ENCODE peak calls at places on chromosomes 5 and 9, in seven cellular contexts. S is CD8-positive, alpha-beta T cell; W is epithelial cell of esophagus; O is kidney epithelial cell; F is A549; E is cardiac muscle cell; Y is fibroblast of pulmonary artery. B is an unnamed sample.
A peak's percentile ranks its signal among the peaks of the same experiment; 100 is the strongest.

GRCh38 chr5:50606179-50606578 is 60.3 kb upstream of the PARP8 start:
- DNase-seq in W (peak; percentile 47), O (peak; percentile 7), Y (no peak), E (no peak), S (no peak), F (no peak), B (no peak)

GRCh38 chr5:139950436-139950835 is 92.7 kb downstream of the NRG2 start:
- DNase-seq in F (no peak), E (no peak), S (no peak), O (no peak), W (no peak), Y (no peak), B (no peak)

GRCh38 chr9:38142201-38142600 is 73.2 kb upstream of the SHB start:
- DNase-seq in S (no peak), O (no peak), E (no peak), F (peak; percentile 22), Y (no peak), W (peak; percentile 22), B (no peak)

GRCh38 chr9:12693141-12693540 is at the start of gene TYRP1:
- DNase-seq in S (no peak), W (no peak), Y (no peak), E (no peak), F (no peak), O (no peak), B (no peak)

GRCh38 chr5:148991606-148992005 is 71.3 kb downstream of the SH3TC2 start:
- DNase-seq in Y (no peak), O (no peak), E (no peak), W (peak; percentile 95), S (no peak), F (no peak), B (no peak)

GRCh38 chr9:129175825-129176633 is 2.0 kb downstream of the IER5L start:
- DNase-seq in F (peak; percentile 95), O (peak; percentile 62), E (peak; percentile 96), Y (peak; percentile 95), S (peak; percentile 24), W (peak; percentile 92), B (peak; percentile 69)

GRCh38 chr9:126033956-126034355 is 286.8 kb downstream of the PBX3 start:
- DNase-seq in W (no peak), F (no peak), S (no peak), Y (no peak), E (no peak), O (no peak), B (no peak)

GRCh38 chr5:142357469-142358090 is 32.8 kb upstream of the SPRY4 start:
- DNase-seq in F (no peak), Y (no peak), E (peak; percentile 40), O (no peak), W (no peak), S (peak; percentile 6), B (peak; percentile 20)

GRCh38 chr5:112418412-112419049 is 546 bp downstream of the EPB41L4A start:
- DNase-seq in Y (peak; percentile 17), E (peak; percentile 7), F (no peak), W (peak; percentile 24), S (no peak), O (no peak), B (no peak)

GRCh38 chr5:109329296-109330252 is 80.2 kb downstream of the PJA2 start:
- DNase-seq in W (peak; percentile 15), Y (peak; percentile 89), O (no peak), S (no peak), F (no peak), E (peak; percentile 87), B (peak; percentile 83)

GRCh38 chr5:109612278-109612905 is 77.3 kb upstream of the MAN2A1 start:
- DNase-seq in O (no peak), F (no peak), Y (no peak), E (no peak), W (no peak), S (no peak), B (no peak)

GRCh38 chr9:109182940-109183798 is 16.1 kb upstream of the FRRS1L start:
- DNase-seq in E (peak; percentile 42), Y (peak; percentile 30), S (no peak), W (peak; percentile 51), F (peak; percentile 62), O (no peak), B (no peak)

GRCh38 chr5:144297083-144297482 is 126.4 kb downstream of the KCTD16 start:
- DNase-seq in F (no peak), O (no peak), E (no peak), Y (no peak), W (no peak), S (no peak), B (no peak)

GRCh38 chr5:56977822-56978221 is 25.9 kb upstream of the MIER3 start:
- DNase-seq in Y (no peak), S (no peak), W (no peak), O (no peak), E (no peak), F (no peak), B (no peak)

GRCh38 chr9:129932303-129933151 is 97.3 kb downstream of the USP20 start:
- DNase-seq in Y (peak; percentile 45), O (no peak), E (peak; percentile 51), S (no peak), W (no peak), F (no peak), B (no peak)

GRCh38 chr9:70590264-70590646 is 175.8 kb upstream of the KLF9 start:
- DNase-seq in W (no peak), F (no peak), O (no peak), Y (peak; percentile 77), E (no peak), S (no peak), B (no peak)

GRCh38 chr5:147558131-147558730 is 48.4 kb upstream of the DPYSL3 start:
- DNase-seq in E (peak; percentile 80), S (no peak), O (no peak), F (no peak), W (no peak), Y (peak; percentile 79), B (no peak)

GRCh38 chr5:147561435-147561834 is 51.6 kb upstream of the DPYSL3 start:
- DNase-seq in Y (no peak), O (no peak), F (no peak), W (no peak), E (no peak), S (no peak), B (no peak)

GRCh38 chr5:147558826-147559225 is 49.0 kb upstream of the DPYSL3 start:
- DNase-seq in O (no peak), W (peak; percentile 69), F (peak; percentile 41), S (no peak), E (peak; percentile 88), Y (peak; percentile 88), B (peak; percentile 82)

GRCh38 chr5:147560982-147561381 is 51.1 kb upstream of the DPYSL3 start:
- DNase-seq in S (no peak), E (no peak), Y (no peak), O (no peak), F (no peak), W (peak; percentile 11), B (no peak)

GRCh38 chr5:147559725-147560124 is 49.9 kb upstream of the DPYSL3 start:
- DNase-seq in Y (no peak), O (no peak), F (no peak), W (no peak), S (no peak), E (no peak), B (no peak)
- H3K4me3 ChIP-seq in Y (no peak overlapping the region), O (no peak overlapping the region), F (no peak overlapping the region), W (no peak overlapping the region), S (no peak overlapping the region), E (no peak overlapping the region), B (no peak overlapping the region)

DNA sequence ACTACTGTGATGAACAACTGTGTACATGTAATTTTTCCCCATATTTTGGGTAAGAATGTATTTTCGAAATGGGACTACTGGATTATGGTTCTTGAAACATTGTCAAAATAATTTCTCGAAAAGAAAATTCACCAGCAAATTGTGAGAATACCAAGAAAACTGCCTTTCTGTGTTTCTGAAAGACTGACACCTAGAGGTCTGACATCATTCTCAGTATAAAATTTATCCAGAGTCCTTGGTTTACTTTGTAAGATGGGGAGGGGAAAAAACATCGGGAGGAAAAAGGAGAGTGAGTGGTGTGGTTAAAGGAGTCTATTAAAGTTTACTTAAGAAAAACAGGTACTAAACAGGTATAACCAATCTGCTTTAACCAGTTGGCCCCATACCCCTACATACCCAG is 149.2 kb downstream of the CEP120 start:
- DNase-seq in W (no peak), S (no peak), Y (no peak), F (peak; percentile 14), O (no peak), E (no peak), B (no peak)
- TF ChIP-seq CTCF in W (peak; percentile 6), S (no peak), Y (peak; percentile 16), F (peak; percentile 55), O (no peak), E (peak; percentile 2), B (no peak)

GRCh38 chr5:88660947-88661869 is 221.8 kb downstream of the MEF2C start:
- DNase-seq in F (peak; percentile 84), W (peak; percentile 52), S (no peak), E (peak; percentile 75), O (peak; percentile 39), Y (peak; percentile 59), B (peak; percentile 90)
- H3K4me3 ChIP-seq in F (peak overlapping the region; percentile 43), W (peak overlapping the region; percentile 9), S (peak overlapping the region; percentile 18), E (peak overlapping the region; percentile 48), O (peak overlapping the region; percentile 37), Y (peak overlapping the region; percentile 36), B (peak overlapping the region; percentile 49)

GRCh38 chr9:134408939-134409737 is 82.9 kb downstream of the RXRA start:
- DNase-seq in E (no peak), S (no peak), F (no peak), O (no peak), W (no peak), Y (no peak), B (no peak)

GRCh38 chr9:134410078-134410834 is 84.0 kb downstream of the RXRA start:
- DNase-seq in W (no peak), S (no peak), F (peak; percentile 36), O (no peak), E (no peak), Y (no peak), B (no peak)

GRCh38 chr9:134407123-134407779 is 81.0 kb downstream of the RXRA start:
- DNase-seq in W (peak; percentile 94), E (peak; percentile 92), F (peak; percentile 96), Y (peak; percentile 94), O (peak; percentile 76), S (peak; percentile 71), B (peak; percentile 58)

GRCh38 chr9:134406366-134407122 is 80.3 kb downstream of the RXRA start:
- DNase-seq in S (no peak), E (no peak), W (no peak), F (peak; percentile 66), O (no peak), Y (no peak), B (no peak)

DNA sequence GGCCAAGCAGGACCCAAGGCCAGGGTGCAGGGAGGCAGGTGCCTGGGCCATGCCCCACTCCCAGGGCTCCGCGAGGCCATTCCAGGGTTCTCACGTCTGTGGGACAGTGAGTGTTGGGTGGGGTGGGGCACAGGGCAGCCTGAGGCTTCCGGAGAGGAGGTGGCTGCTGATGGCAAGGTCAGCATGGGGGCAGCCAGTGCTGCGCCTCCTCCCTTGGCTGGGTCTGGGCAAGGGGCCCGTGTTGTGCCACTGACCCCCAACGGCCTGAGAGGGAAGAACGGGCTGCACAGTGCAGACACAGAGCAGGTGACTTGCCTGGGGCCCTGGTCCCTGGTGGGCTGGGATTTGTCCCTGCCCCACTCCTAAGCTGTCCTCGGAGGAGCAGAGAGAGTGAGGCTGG is 82.1 kb downstream of the RXRA start:
- DNase-seq in O (no peak), E (no peak), Y (no peak), F (peak; percentile 67), S (no peak), W (no peak), B (no peak)
- TF ChIP-seq CTCF in O (no peak), E (no peak), Y (no peak), F (no peak), S (no peak), W (no peak), B (no peak)

GRCh38 chr9:33239922-33240321 is at the start of gene SPINK4:
- DNase-seq in O (no peak), F (no peak), E (peak; percentile 49), Y (no peak), S (no peak), W (no peak), B (no peak)
- H3K4me3 ChIP-seq in O (no peak within 1 kb of the TSS), F (no peak within 1 kb of the TSS), E (no peak within 1 kb of the TSS), Y (no peak within 1 kb of the TSS), S (no peak within 1 kb of the TSS), W (no peak within 1 kb of the TSS), B (no peak within 1 kb of the TSS)